ENCODE peak calls at places on chromosomes 3 and 15, in eight cellular contexts. T is frontal cortex; K is fibroblast of lung; V is IMR-90; N is iris pigment epithelial cell; Y is HTR-8/SVneo; S is A172; H is naive thymus-derived CD4-positive, alpha-beta T cell. L is an unnamed sample.
A peak's percentile ranks its signal among the peaks of the same experiment; 100 is the strongest.

GRCh38 chr3:127161236-127161635 is 31.7 kb upstream of the PRR23E start:
- DNase-seq in T (no peak), K (no peak), V (no peak), N (no peak), Y (no peak), S (no peak), H (no peak), L (no peak)

GRCh38 chr3:128573707-128574162 is 76.9 kb downstream of the RPN1 start:
- DNase-seq in T (no peak), K (no peak), V (no peak), N (no peak), Y (no peak), S (no peak), H (no peak), L (no peak)

GRCh38 chr3:8709287-8709686 is 24.3 kb upstream of the CAV3 start:
- DNase-seq in T (no peak), K (no peak), V (no peak), N (no peak), Y (no peak), S (no peak), H (no peak), L (no peak)

GRCh38 chr3:172461530-172462138 is 13.4 kb upstream of the GHSR start:
- DNase-seq in T (no peak), K (peak; percentile 33), V (peak; percentile 10), N (peak; percentile 22), Y (peak; percentile 38), S (peak; percentile 49), H (no peak), L (peak; percentile 27)

GRCh38 chr3:107001635-107002034 is 375.6 kb upstream of the CCDC54 start:
- DNase-seq in T (no peak), K (no peak), V (peak; percentile 11), N (peak; percentile 63), Y (peak; percentile 15), S (peak; percentile 55), H (no peak), L (no peak)

GRCh38 chr15:95715919-95716318 is 614.6 kb upstream of the NR2F2 start:
- DNase-seq in T (no peak), K (no peak), V (no peak), N (no peak), Y (peak; percentile 10), S (no peak), H (no peak), L (no peak)

GRCh38 chr3:32951410-32951811 is at the start of gene CCR4:
- DNase-seq in T (no peak), K (no peak), V (no peak), N (no peak), Y (no peak), S (no peak), H (peak; percentile 50), L (no peak)

GRCh38 chr15:95620934-95621579 is 709.4 kb upstream of the NR2F2 start:
- DNase-seq in T (no peak), K (peak; percentile 78), V (peak; percentile 65), N (peak; percentile 89), Y (no peak), S (no peak), H (no peak), L (no peak)

GRCh38 chr3:139772539-139773500 is 95.0 kb upstream of the NMNAT3 start:
- DNase-seq in T (no peak), K (peak; percentile 91), V (peak; percentile 80), N (peak; percentile 95), Y (peak; percentile 60), S (peak; percentile 89), H (no peak), L (no peak)

GRCh38 chr3:11037241-11037873 is 44.8 kb downstream of the SLC6A1 start:
- DNase-seq in T (no peak), K (no peak), V (no peak), N (no peak), Y (no peak), S (no peak), H (no peak), L (no peak)

GRCh38 chr15:67048281-67049279 is 16.8 kb upstream of the SMAD3 start:
- DNase-seq in T (no peak), K (peak; percentile 90), V (peak; percentile 96), N (peak; percentile 97), Y (no peak), S (peak; percentile 89), H (no peak), L (no peak)

GRCh38 chr3:107966261-107966660 is 124.6 kb downstream of the CD47 start:
- DNase-seq in T (no peak), K (no peak), V (no peak), N (peak; percentile 6), Y (no peak), S (no peak), H (no peak), L (no peak)

GRCh38 chr3:136142592-136142991 is 53.5 kb downstream of the MSL2 start:
- DNase-seq in T (no peak), K (peak; percentile 71), V (peak; percentile 86), N (peak; percentile 88), Y (peak; percentile 56), S (peak; percentile 94), H (no peak), L (no peak)

GRCh38 chr15:73727330-73728018 is 25.7 kb downstream of the INSYN1 start:
- DNase-seq in T (no peak), K (no peak), V (peak; percentile 90), N (peak; percentile 82), Y (no peak), S (peak; percentile 66), H (no peak), L (no peak)

GRCh38 chr15:77118787-77119410 is 48.0 kb upstream of the TSPAN3 start:
- DNase-seq in T (peak; percentile 45), K (peak; percentile 87), V (peak; percentile 80), N (peak; percentile 78), Y (peak; percentile 59), S (peak; percentile 65), H (peak; percentile 61), L (peak; percentile 7)

GRCh38 chr3:122864498-122864897 is 69.6 kb downstream of the SLC49A4 start:
- DNase-seq in T (no peak), K (no peak), V (no peak), N (no peak), Y (no peak), S (no peak), H (no peak), L (no peak)

GRCh38 chr15:80586141-80586540 is 109.0 kb upstream of the ABHD17C start:
- DNase-seq in T (no peak), K (no peak), V (no peak), N (no peak), Y (no peak), S (no peak), H (no peak), L (no peak)

GRCh38 chr3:15110201-15110600 is 11.3 kb upstream of the RBSN start:
- DNase-seq in T (no peak), K (no peak), V (no peak), N (no peak), Y (no peak), S (no peak), H (no peak), L (no peak)

GRCh38 chr3:153215497-153215896 is 53.5 kb downstream of the RAP2B start:
- DNase-seq in T (no peak), K (no peak), V (no peak), N (no peak), Y (no peak), S (no peak), H (no peak), L (no peak)

GRCh38 chr3:72950372-72950771 is 46.2 kb upstream of the PPP4R2 start:
- DNase-seq in T (no peak), K (no peak), V (no peak), N (no peak), Y (no peak), S (no peak), H (no peak), L (no peak)

GRCh38 chr3:21274000-21274671 is 476.9 kb downstream of the ZNF385D start:
- DNase-seq in T (no peak), K (peak; percentile 29), V (peak; percentile 17), N (peak; percentile 46), Y (no peak), S (peak; percentile 31), H (no peak), L (no peak)

GRCh38 chr3:194687638-194688206 is 2.0 kb downstream of the FAM43A start:
- DNase-seq in T (peak; percentile 64), K (peak; percentile 66), V (peak; percentile 51), N (peak; percentile 71), Y (no peak), S (no peak), H (peak; percentile 50), L (peak; percentile 72)